ENCODE peak calls at places on chromosome 11, in six cellular contexts. J is K562, R is fibroblast of lung, P is NB4, Z is Calu3, C is mammary epithelial cell. D is an unnamed sample.
A peak's percentile ranks its signal among the peaks of the same experiment; 100 is the strongest.

GRCh38 chr11:57277845-57278720 is 41.0 kb upstream of the APLNR start:
- DNase-seq in J (peak; percentile 74), R (peak; percentile 86), P (peak; percentile 50), Z (peak; percentile 79), C (peak; percentile 64), D (no peak)

GRCh38 chr11:28107331-28107725 is 628 bp downstream of the KIF18A start:
- DNase-seq in J (peak; percentile 20), R (no peak), P (peak; percentile 44), Z (no peak), C (no peak), D (no peak)

GRCh38 chr11:94597896-94598295 is 30.7 kb downstream of the PIWIL4 start:
- DNase-seq in J (peak; percentile 10), R (peak; percentile 31), P (no peak), Z (no peak), C (no peak), D (no peak)

GRCh38 chr11:63530021-63530420 is 6.6 kb upstream of the PLAAT4 start:
- DNase-seq in J (no peak), R (no peak), P (no peak), Z (no peak), C (no peak), D (no peak)

GRCh38 chr11:123653997-123654565 is 343 bp downstream of the SCN3B start:
- DNase-seq in J (peak; percentile 59), R (peak; percentile 31), P (peak; percentile 47), Z (peak; percentile 20), C (peak; percentile 52), D (no peak)

GRCh38 chr11:35526370-35526792 is 965 bp upstream of the PAMR1 start:
- DNase-seq in J (no peak), R (peak; percentile 61), P (peak; percentile 23), Z (no peak), C (peak; percentile 57), D (no peak)

GRCh38 chr11:21928834-21929233 is 264.1 kb upstream of the ANO5 start:
- DNase-seq in J (no peak), R (no peak), P (no peak), Z (no peak), C (no peak), D (no peak)

GRCh38 chr11:128458316-128458715 is 129.0 kb downstream of the ETS1 start:
- DNase-seq in J (no peak), R (peak; percentile 77), P (no peak), Z (no peak), C (peak; percentile 78), D (no peak)

GRCh38 chr11:83836883-83837654 is 550.9 kb upstream of the CCDC90B start:
- DNase-seq in J (peak; percentile 57), R (peak; percentile 51), P (peak; percentile 63), Z (peak; percentile 19), C (peak; percentile 33), D (no peak)

GRCh38 chr11:118497831-118498230 is 29.4 kb upstream of the TTC36 start:
- DNase-seq in J (no peak), R (peak; percentile 39), P (no peak), Z (no peak), C (no peak), D (no peak)

GRCh38 chr11:18668131-18668530 is 30.4 kb upstream of the TMEM86A start:
- DNase-seq in J (no peak), R (no peak), P (no peak), Z (no peak), C (no peak), D (no peak)

GRCh38 chr11:952406-953385 is 27.0 kb downstream of the AP2A2 start:
- DNase-seq in J (no peak), R (peak; percentile 21), P (no peak), Z (peak; percentile 86), C (no peak), D (no peak)

GRCh38 chr11:16226245-16226644 is 130.1 kb downstream of the SOX6 start:
- DNase-seq in J (peak; percentile 11), R (peak; percentile 31), P (no peak), Z (peak; percentile 76), C (peak; percentile 37), D (no peak)

GRCh38 chr11:126645206-126645605 is 289.7 kb downstream of the ST3GAL4 start:
- DNase-seq in J (no peak), R (no peak), P (no peak), Z (no peak), C (no peak), D (no peak)

GRCh38 chr11:464316-464715 is 14.2 kb downstream of the PTDSS2 start:
- DNase-seq in J (no peak), R (no peak), P (no peak), Z (no peak), C (no peak), D (peak; percentile 65)

GRCh38 chr11:56886465-56886864 is 102.2 kb upstream of the OR5AK2 start:
- DNase-seq in J (no peak), R (no peak), P (no peak), Z (no peak), C (no peak), D (no peak)

GRCh38 chr11:124753207-124753606 is 1.2 kb upstream of the VSIG2 start:
- DNase-seq in J (no peak), R (no peak), P (no peak), Z (no peak), C (no peak), D (no peak)

GRCh38 chr11:67614730-67615454 is 8.2 kb downstream of the NDUFV1 start:
- DNase-seq in J (no peak), R (no peak), P (no peak), Z (no peak), C (no peak), D (no peak)

GRCh38 chr11:44629732-44630345 is 64.4 kb downstream of the CD82 start:
- DNase-seq in J (no peak), R (no peak), P (no peak), Z (no peak), C (no peak), D (peak; percentile 32)

GRCh38 chr11:126411971-126412381 is 56.5 kb downstream of the ST3GAL4 start:
- DNase-seq in J (peak; percentile 46), R (no peak), P (no peak), Z (no peak), C (no peak), D (no peak)

GRCh38 chr11:59923813-59924212 is 14.4 kb upstream of the OOSP1 start:
- DNase-seq in J (no peak), R (no peak), P (peak; percentile 19), Z (no peak), C (no peak), D (no peak)

GRCh38 chr11:116778556-116778955 is 5.8 kb upstream of the BUD13 start:
- DNase-seq in J (no peak), R (peak; percentile 19), P (no peak), Z (no peak), C (no peak), D (no peak)

DNA sequence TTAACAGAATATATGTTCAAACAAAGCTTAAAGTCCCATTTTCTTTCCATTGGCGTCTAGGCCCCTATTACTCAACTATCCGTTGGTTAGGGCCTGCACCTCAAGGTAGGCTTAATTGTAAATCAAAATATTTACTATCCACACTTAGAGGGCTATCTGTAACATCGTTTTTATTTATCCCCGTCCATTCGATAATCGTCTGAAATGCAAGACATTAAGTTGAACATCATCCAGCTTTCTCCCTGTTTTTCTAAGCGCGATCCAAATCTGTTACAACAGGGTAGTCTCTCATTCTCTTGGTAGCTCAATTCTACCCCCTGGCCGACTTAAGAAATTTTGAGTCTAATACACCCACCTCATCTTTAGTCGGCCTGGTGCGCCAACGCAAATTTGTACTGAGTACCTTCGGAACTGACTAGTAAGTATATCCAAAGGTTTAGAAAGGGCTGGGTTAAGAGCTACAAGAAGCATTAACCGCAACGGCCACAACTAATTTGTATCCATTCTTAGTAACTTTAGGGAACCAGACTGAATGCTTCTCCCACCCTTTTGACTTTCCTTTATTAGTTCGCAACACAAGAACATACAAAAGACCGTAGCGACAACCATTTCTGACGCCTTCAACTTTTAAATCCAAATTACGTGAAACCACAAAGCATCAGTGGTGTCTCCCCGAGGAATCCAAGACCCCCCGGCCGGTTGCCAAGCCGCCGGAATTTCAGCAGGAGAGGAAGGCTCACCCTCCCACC is 1.1 kb upstream of the ZNF143 start:
- DNase-seq in J (no peak), R (peak; percentile 80), P (peak; percentile 69), Z (peak; percentile 15), C (peak; percentile 27), D (no peak)
- TF ChIP-seq CTCF in J (no peak), R (no peak), P (no peak), Z (no peak), C (no peak), D (no peak)

GRCh38 chr11:81039916-81040530 is 1599.2 kb upstream of the TENM4 start:
- DNase-seq in J (no peak), R (no peak), P (no peak), Z (no peak), C (no peak), D (no peak)
- TF ChIP-seq CTCF in J (no peak), R (no peak), P (no peak), Z (no peak), C (no peak), D (no peak)

GRCh38 chr11:66545701-66546367 is at the start of gene ZDHHC24:
- DNase-seq in J (peak; percentile 98), R (peak; percentile 97), P (peak; percentile 97), Z (peak; percentile 95), C (peak; percentile 97), D (peak; percentile 96)

GRCh38 chr11:66542362-66542761 is 3.5 kb downstream of the ZDHHC24 start:
- DNase-seq in J (no peak), R (peak; percentile 33), P (peak; percentile 37), Z (no peak), C (no peak), D (no peak)

GRCh38 chr11:66546368-66546965 is at the start of gene ACTN3:
- DNase-seq in J (no peak), R (peak; percentile 37), P (no peak), Z (no peak), C (no peak), D (no peak)

GRCh38 chr11:66541892-66542291 is 4.0 kb downstream of the ZDHHC24 start:
- DNase-seq in J (no peak), R (no peak), P (no peak), Z (no peak), C (no peak), D (no peak)

GRCh38 chr11:66543263-66544107 is 2.4 kb downstream of the ZDHHC24 start:
- DNase-seq in J (no peak), R (peak; percentile 47), P (no peak), Z (no peak), C (no peak), D (no peak)
- TF ChIP-seq CTCF in J (no peak), R (peak; percentile 63), P (no peak), Z (no peak), C (no peak), D (peak; percentile 52)

DNA sequence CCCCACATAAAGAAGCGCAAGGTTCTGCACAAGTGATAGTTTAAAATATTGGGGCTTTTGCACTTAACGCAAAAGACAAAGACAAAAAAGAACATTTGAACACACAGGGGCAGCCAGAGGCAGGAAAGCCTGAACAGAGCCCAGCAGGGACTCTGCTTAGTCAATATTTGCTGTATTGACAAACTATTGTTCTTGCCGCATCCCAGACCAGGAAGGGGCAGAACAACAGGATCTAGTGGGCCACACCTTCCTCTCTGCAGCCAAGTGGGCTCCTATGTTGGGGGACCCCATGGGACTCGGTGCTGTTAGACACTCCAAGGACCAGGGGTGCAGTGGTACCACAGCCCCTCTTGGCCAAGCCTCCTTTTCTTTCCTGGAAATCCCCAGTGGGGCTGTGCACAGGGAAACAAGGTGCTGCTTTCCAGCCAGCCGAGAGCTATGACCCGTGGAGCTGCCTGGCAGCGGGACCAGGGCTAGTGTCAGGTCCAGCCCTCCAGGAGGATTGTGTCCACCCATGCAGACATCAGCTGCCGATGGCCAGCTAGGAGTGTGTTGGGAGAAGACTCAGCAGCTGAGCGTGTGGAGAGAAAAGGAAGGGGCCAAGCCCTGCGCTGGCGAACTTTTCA is 43.3 kb upstream of the ANO1 start:
- DNase-seq in J (no peak), R (no peak), P (no peak), Z (no peak), C (no peak), D (peak; percentile 50)
- TF ChIP-seq CTCF in J (no peak), R (no peak), P (no peak), Z (no peak), C (no peak), D (no peak)

GRCh38 chr11:86068138-86068861 is 584 bp downstream of the PICALM start:
- DNase-seq in J (peak; percentile 50), R (no peak), P (peak; percentile 67), Z (peak; percentile 21), C (peak; percentile 52), D (no peak)
- TF ChIP-seq CTCF in J (no peak), R (no peak), P (no peak), Z (no peak), C (no peak), D (no peak)

D was measured in type B pancreatic cell.